ENCODE peak calls at places on chromosome 1, in eight cellular contexts. One of them, this sample, is unnamed.
A peak's percentile ranks its signal among the peaks of the same experiment; 100 is the strongest.

GRCh38 chr1:75723989-75724471 is 479 bp upstream of the ACADM start:
- DNase-seq in H9: peak; percentile 90
- DNase-seq in CD8-positive, alpha-beta T cell: peak; percentile 76
- DNase-seq in epithelial cell of esophagus: peak; percentile 41
- DNase-seq in lower leg skin: peak; percentile 96
- DNase-seq in AG09319: peak; percentile 46
- DNase-seq in tibial artery: peak; percentile 92
- DNase-seq in cardiac muscle cell: peak; percentile 85
- DNase-seq in this sample: peak; percentile 67

GRCh38 chr1:70043806-70044205 is 161.6 kb downstream of the LRRC40 start:
- DNase-seq in H9: no peak
- DNase-seq in tibial artery: no peak
- DNase-seq in AG09319: peak; percentile 29
- DNase-seq in cardiac muscle cell: peak; percentile 75
- DNase-seq in lower leg skin: no peak
- DNase-seq in epithelial cell of esophagus: peak; percentile 92
- DNase-seq in CD8-positive, alpha-beta T cell: no peak
- DNase-seq in this sample: peak; percentile 61

GRCh38 chr1:200184196-200184595 is 156.7 kb downstream of the NR5A2 start:
- DNase-seq in cardiac muscle cell: no peak
- DNase-seq in H9: no peak
- DNase-seq in CD8-positive, alpha-beta T cell: no peak
- DNase-seq in lower leg skin: peak; percentile 89
- DNase-seq in tibial artery: peak; percentile 75
- DNase-seq in AG09319: peak; percentile 65
- DNase-seq in epithelial cell of esophagus: peak; percentile 99
- DNase-seq in this sample: peak; percentile 86

GRCh38 chr1:168287237-168287664 is 6.6 kb downstream of the TBX19 start:
- DNase-seq in AG09319: no peak
- DNase-seq in lower leg skin: no peak
- DNase-seq in cardiac muscle cell: no peak
- DNase-seq in epithelial cell of esophagus: peak; percentile 61
- DNase-seq in tibial artery: no peak
- DNase-seq in CD8-positive, alpha-beta T cell: no peak
- DNase-seq in H9: no peak
- DNase-seq in this sample: no peak

GRCh38 chr1:246587606-246588005 is 21.4 kb downstream of the CNST start:
- DNase-seq in H9: no peak
- DNase-seq in lower leg skin: no peak
- DNase-seq in CD8-positive, alpha-beta T cell: no peak
- DNase-seq in epithelial cell of esophagus: peak; percentile 65
- DNase-seq in cardiac muscle cell: no peak
- DNase-seq in tibial artery: no peak
- DNase-seq in AG09319: peak; percentile 71
- DNase-seq in this sample: no peak

GRCh38 chr1:98546319-98546718 is 115.2 kb upstream of the SNX7 start:
- DNase-seq in cardiac muscle cell: no peak
- DNase-seq in CD8-positive, alpha-beta T cell: no peak
- DNase-seq in AG09319: no peak
- DNase-seq in H9: no peak
- DNase-seq in tibial artery: no peak
- DNase-seq in lower leg skin: no peak
- DNase-seq in epithelial cell of esophagus: peak; percentile 7
- DNase-seq in this sample: no peak

GRCh38 chr1:183498342-183498991 is 26.2 kb downstream of the SMG7 start:
- DNase-seq in AG09319: no peak
- DNase-seq in H9: no peak
- DNase-seq in lower leg skin: no peak
- DNase-seq in CD8-positive, alpha-beta T cell: no peak
- DNase-seq in tibial artery: no peak
- DNase-seq in cardiac muscle cell: no peak
- DNase-seq in epithelial cell of esophagus: no peak
- DNase-seq in this sample: no peak

GRCh38 chr1:7962011-7962335 is 462 bp downstream of the PARK7 start:
- DNase-seq in AG09319: no peak
- DNase-seq in epithelial cell of esophagus: no peak
- DNase-seq in tibial artery: no peak
- DNase-seq in cardiac muscle cell: no peak
- DNase-seq in H9: no peak
- DNase-seq in lower leg skin: no peak
- DNase-seq in CD8-positive, alpha-beta T cell: no peak
- DNase-seq in this sample: no peak

GRCh38 chr1:156042828-156043227 is 10.8 kb downstream of the UBQLN4 start:
- DNase-seq in cardiac muscle cell: no peak
- DNase-seq in epithelial cell of esophagus: no peak
- DNase-seq in AG09319: no peak
- DNase-seq in CD8-positive, alpha-beta T cell: no peak
- DNase-seq in tibial artery: no peak
- DNase-seq in lower leg skin: no peak
- DNase-seq in H9: no peak
- DNase-seq in this sample: no peak

GRCh38 chr1:117686907-117687306 is 81.1 kb downstream of the TENT5C start:
- DNase-seq in CD8-positive, alpha-beta T cell: no peak
- DNase-seq in cardiac muscle cell: no peak
- DNase-seq in AG09319: no peak
- DNase-seq in lower leg skin: no peak
- DNase-seq in tibial artery: no peak
- DNase-seq in epithelial cell of esophagus: no peak
- DNase-seq in H9: no peak
- DNase-seq in this sample: no peak

GRCh38 chr1:29468501-29468900 is 232.2 kb downstream of the PTPRU start:
- DNase-seq in H9: no peak
- DNase-seq in cardiac muscle cell: no peak
- DNase-seq in epithelial cell of esophagus: no peak
- DNase-seq in AG09319: no peak
- DNase-seq in CD8-positive, alpha-beta T cell: no peak
- DNase-seq in tibial artery: peak; percentile 50
- DNase-seq in lower leg skin: no peak
- DNase-seq in this sample: no peak

GRCh38 chr1:214329456-214330220 is 48.7 kb downstream of the SMYD2 start:
- DNase-seq in cardiac muscle cell: no peak
- DNase-seq in lower leg skin: no peak
- DNase-seq in AG09319: no peak
- DNase-seq in epithelial cell of esophagus: no peak
- DNase-seq in CD8-positive, alpha-beta T cell: no peak
- DNase-seq in H9: no peak
- DNase-seq in tibial artery: no peak
- DNase-seq in this sample: no peak

GRCh38 chr1:228420968-228421826 is 4.5 kb upstream of the TRIM17 start:
- DNase-seq in tibial artery: no peak
- DNase-seq in epithelial cell of esophagus: no peak
- DNase-seq in cardiac muscle cell: no peak
- DNase-seq in lower leg skin: no peak
- DNase-seq in H9: no peak
- DNase-seq in CD8-positive, alpha-beta T cell: no peak
- DNase-seq in AG09319: no peak
- DNase-seq in this sample: no peak

GRCh38 chr1:191290441-191290840 is 812.8 kb upstream of the BRINP3 start:
- DNase-seq in tibial artery: no peak
- DNase-seq in H9: no peak
- DNase-seq in AG09319: no peak
- DNase-seq in epithelial cell of esophagus: no peak
- DNase-seq in lower leg skin: no peak
- DNase-seq in cardiac muscle cell: no peak
- DNase-seq in CD8-positive, alpha-beta T cell: no peak
- DNase-seq in this sample: no peak

GRCh38 chr1:22978299-22978698 is 5.6 kb upstream of the LACTBL1 start:
- DNase-seq in AG09319: no peak
- DNase-seq in tibial artery: no peak
- DNase-seq in epithelial cell of esophagus: peak; percentile 81
- DNase-seq in lower leg skin: no peak
- DNase-seq in cardiac muscle cell: no peak
- DNase-seq in H9: no peak
- DNase-seq in CD8-positive, alpha-beta T cell: no peak
- DNase-seq in this sample: no peak

GRCh38 chr1:38785285-38786039 is 74.1 kb downstream of the RRAGC start:
- DNase-seq in epithelial cell of esophagus: no peak
- DNase-seq in cardiac muscle cell: no peak
- DNase-seq in AG09319: no peak
- DNase-seq in tibial artery: no peak
- DNase-seq in lower leg skin: peak; percentile 40
- DNase-seq in CD8-positive, alpha-beta T cell: no peak
- DNase-seq in H9: no peak
- DNase-seq in this sample: no peak

DNA sequence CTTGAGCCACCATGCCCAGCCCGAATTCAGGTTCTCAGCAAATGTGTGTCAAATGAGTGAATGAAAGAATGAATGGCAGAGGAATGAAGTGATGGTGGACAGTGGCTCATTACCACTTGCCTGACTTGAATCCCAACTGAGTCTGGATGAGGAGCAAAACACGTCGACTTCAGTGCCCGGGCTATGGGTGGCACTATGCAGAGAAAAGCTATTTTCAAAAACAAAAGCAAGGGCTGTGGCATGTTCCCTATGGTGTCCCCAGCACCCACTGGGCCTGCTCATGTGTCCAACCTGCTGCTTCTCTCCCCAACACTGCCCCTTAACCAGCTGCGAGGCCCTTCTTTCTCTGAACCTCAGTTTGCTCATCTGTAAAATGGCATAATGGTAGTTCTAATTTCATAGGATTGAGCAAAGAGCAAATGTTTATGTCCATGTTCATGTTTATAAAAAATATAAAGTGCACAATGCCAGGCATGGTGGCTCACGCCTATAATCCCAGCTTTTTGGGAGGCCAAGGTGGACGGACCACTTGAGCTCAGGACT is 4.3 kb upstream of the MAD2L2 start:
- DNase-seq in H9: no peak
- DNase-seq in AG09319: no peak
- DNase-seq in epithelial cell of esophagus: no peak
- DNase-seq in tibial artery: no peak
- DNase-seq in CD8-positive, alpha-beta T cell: no peak
- DNase-seq in lower leg skin: no peak
- DNase-seq in cardiac muscle cell: no peak
- DNase-seq in this sample: no peak
- TF ChIP-seq CTCF in H9: peak; percentile 41
- TF ChIP-seq CTCF in AG09319: no peak
- TF ChIP-seq CTCF in epithelial cell of esophagus: no peak
- TF ChIP-seq CTCF in tibial artery: no peak
- TF ChIP-seq CTCF in CD8-positive, alpha-beta T cell: no peak
- TF ChIP-seq CTCF in lower leg skin: no peak
- TF ChIP-seq CTCF in cardiac muscle cell: no peak
- TF ChIP-seq CTCF in this sample: no peak

DNA sequence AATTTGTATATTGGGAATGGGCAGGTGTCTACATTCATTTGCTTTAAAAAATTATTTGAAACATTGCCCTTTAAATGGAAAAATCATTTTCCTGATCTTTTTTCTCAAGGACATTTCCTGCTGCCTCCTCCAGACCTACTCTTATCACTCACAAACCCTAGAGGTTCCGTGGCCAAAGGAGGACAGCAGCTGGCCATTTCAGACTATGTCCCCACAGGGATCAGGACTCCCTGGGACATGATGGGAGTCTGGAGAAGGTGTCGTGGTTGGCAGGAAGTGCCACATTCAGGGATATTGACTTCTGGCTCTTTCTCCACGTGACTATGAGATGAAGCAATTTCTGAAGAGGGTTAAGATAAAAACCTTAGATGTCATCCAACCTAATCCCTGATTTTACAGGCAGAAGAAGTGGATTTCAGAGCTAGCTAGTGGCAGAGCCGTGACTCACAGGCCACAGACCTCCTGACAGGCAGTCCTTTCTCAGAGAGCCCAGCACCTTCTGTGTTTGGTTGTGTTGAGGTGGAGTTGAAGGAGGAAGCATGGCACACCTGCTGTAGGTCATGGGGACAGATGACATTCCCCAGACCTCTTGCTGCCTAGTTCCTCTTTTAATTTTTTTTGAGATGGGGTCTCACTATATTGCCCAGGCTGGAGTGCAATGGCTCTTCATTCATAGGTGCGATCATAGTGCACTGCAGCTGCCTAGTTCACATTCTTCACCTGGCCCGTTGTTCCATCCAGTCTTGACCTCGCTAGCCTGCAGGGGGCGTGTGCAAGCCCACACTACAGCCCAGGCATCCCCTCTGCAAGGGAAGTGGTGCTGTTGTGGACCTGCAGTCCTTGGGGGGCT is 25.5 kb upstream of the IL10 start:
- DNase-seq in AG09319: no peak
- DNase-seq in tibial artery: no peak
- DNase-seq in CD8-positive, alpha-beta T cell: peak; percentile 37
- DNase-seq in lower leg skin: no peak
- DNase-seq in cardiac muscle cell: peak; percentile 39
- DNase-seq in epithelial cell of esophagus: no peak
- DNase-seq in H9: peak; percentile 65
- DNase-seq in this sample: peak; percentile 31
- TF ChIP-seq CTCF in AG09319: peak; percentile 38
- TF ChIP-seq CTCF in tibial artery: no peak
- TF ChIP-seq CTCF in CD8-positive, alpha-beta T cell: peak; percentile 28
- TF ChIP-seq CTCF in lower leg skin: no peak
- TF ChIP-seq CTCF in cardiac muscle cell: peak; percentile 65
- TF ChIP-seq CTCF in epithelial cell of esophagus: peak; percentile 38
- TF ChIP-seq CTCF in H9: peak; percentile 79
- TF ChIP-seq CTCF in this sample: peak; percentile 58

GRCh38 chr1:244413736-244414135 is 38.0 kb downstream of the ADSS2 start:
- DNase-seq in cardiac muscle cell: no peak
- DNase-seq in H9: no peak
- DNase-seq in AG09319: no peak
- DNase-seq in tibial artery: no peak
- DNase-seq in CD8-positive, alpha-beta T cell: no peak
- DNase-seq in lower leg skin: no peak
- DNase-seq in epithelial cell of esophagus: peak; percentile 32
- DNase-seq in this sample: no peak

GRCh38 chr1:244419004-244419403 is 32.7 kb downstream of the ADSS2 start:
- DNase-seq in tibial artery: no peak
- DNase-seq in cardiac muscle cell: no peak
- DNase-seq in lower leg skin: no peak
- DNase-seq in H9: no peak
- DNase-seq in CD8-positive, alpha-beta T cell: no peak
- DNase-seq in AG09319: no peak
- DNase-seq in epithelial cell of esophagus: no peak
- DNase-seq in this sample: no peak

GRCh38 chr1:244409648-244410164 is 42.0 kb downstream of the ADSS2 start:
- DNase-seq in tibial artery: no peak
- DNase-seq in cardiac muscle cell: no peak
- DNase-seq in CD8-positive, alpha-beta T cell: no peak
- DNase-seq in H9: no peak
- DNase-seq in epithelial cell of esophagus: no peak
- DNase-seq in AG09319: no peak
- DNase-seq in lower leg skin: no peak
- DNase-seq in this sample: no peak

GRCh38 chr1:244412116-244412639 is 39.5 kb downstream of the ADSS2 start:
- DNase-seq in epithelial cell of esophagus: no peak
- DNase-seq in lower leg skin: no peak
- DNase-seq in cardiac muscle cell: no peak
- DNase-seq in CD8-positive, alpha-beta T cell: no peak
- DNase-seq in tibial artery: no peak
- DNase-seq in H9: no peak
- DNase-seq in AG09319: no peak
- DNase-seq in this sample: no peak

GRCh38 chr1:244414543-244414942 is 37.2 kb downstream of the ADSS2 start:
- DNase-seq in H9: no peak
- DNase-seq in cardiac muscle cell: no peak
- DNase-seq in epithelial cell of esophagus: peak; percentile 61
- DNase-seq in lower leg skin: no peak
- DNase-seq in CD8-positive, alpha-beta T cell: no peak
- DNase-seq in AG09319: peak; percentile 42
- DNase-seq in tibial artery: no peak
- DNase-seq in this sample: no peak
- TF ChIP-seq CTCF in H9: peak; percentile 49
- TF ChIP-seq CTCF in cardiac muscle cell: peak; percentile 56
- TF ChIP-seq CTCF in epithelial cell of esophagus: peak; percentile 51
- TF ChIP-seq CTCF in lower leg skin: no peak
- TF ChIP-seq CTCF in CD8-positive, alpha-beta T cell: no peak
- TF ChIP-seq CTCF in AG09319: peak; percentile 40
- TF ChIP-seq CTCF in tibial artery: no peak
- TF ChIP-seq CTCF in this sample: no peak

GRCh38 chr1:185821612-185822385 is 87.6 kb downstream of the HMCN1 start:
- DNase-seq in AG09319: no peak
- DNase-seq in H9: no peak
- DNase-seq in CD8-positive, alpha-beta T cell: no peak
- DNase-seq in cardiac muscle cell: no peak
- DNase-seq in tibial artery: no peak
- DNase-seq in epithelial cell of esophagus: peak; percentile 39
- DNase-seq in lower leg skin: no peak
- DNase-seq in this sample: no peak
- TF ChIP-seq CTCF in AG09319: no peak
- TF ChIP-seq CTCF in H9: no peak
- TF ChIP-seq CTCF in CD8-positive, alpha-beta T cell: no peak
- TF ChIP-seq CTCF in cardiac muscle cell: no peak
- TF ChIP-seq CTCF in tibial artery: no peak
- TF ChIP-seq CTCF in epithelial cell of esophagus: no peak
- TF ChIP-seq CTCF in lower leg skin: no peak
- TF ChIP-seq CTCF in this sample: no peak